ENCODE peak calls at places on chromosomes 2 and 18, in five cellular contexts. S is HepG2, J is A549, T is GM12878, U is H1. X is an unnamed sample.

GRCh38 chr2:236813806-236814205 is 244.2 kb downstream of the ACKR3 start:
- DNase-seq in T (no peak), J (no peak), U (no peak), S (no peak), X (no peak)

GRCh38 chr2:173991857-173992588 is 26.9 kb upstream of the SP3 start:
- DNase-seq in T (no peak), S (no peak), J (no peak), U (no peak), X (no peak)

GRCh38 chr2:20421988-20422678 is 24.7 kb upstream of the RHOB start:
- DNase-seq in T (no peak), J (no peak), U (no peak), S (no peak), X (no peak)

GRCh38 chr2:226030369-226031077 is 631.0 kb downstream of the NYAP2 start:
- DNase-seq in T (no peak), S (peak), U (no peak), J (no peak), X (no peak)

GRCh38 chr2:126635281-126635680 is 20.7 kb upstream of the GYPC start:
- DNase-seq in U (peak), S (no peak), J (no peak), T (no peak), X (no peak)

GRCh38 chr2:195364015-195364965 is 292.7 kb upstream of the SLC39A10 start:
- DNase-seq in S (no peak), T (no peak), U (no peak), J (peak), X (no peak)

GRCh38 chr2:71558300-71559051 is 105.1 kb downstream of the DYSF start:
- DNase-seq in U (no peak), T (no peak), J (peak), S (no peak), X (no peak)

GRCh38 chr2:226705133-226705886 is 94.3 kb downstream of the IRS1 start:
- DNase-seq in S (no peak), J (no peak), U (no peak), T (no peak), X (no peak)

GRCh38 chr2:18924905-18925691 is 335.7 kb upstream of the NT5C1B start:
- DNase-seq in S (no peak), J (no peak), T (no peak), U (no peak), X (no peak)

GRCh38 chr2:3523551-3524041 is 4.3 kb upstream of the ADI1 start:
- DNase-seq in S (peak), J (no peak), T (no peak), U (no peak), X (no peak)

GRCh38 chr2:27495840-27496356 is 741 bp upstream of the GCKR start:
- DNase-seq in S (peak), T (no peak), J (no peak), U (no peak), X (no peak)

GRCh38 chr2:37201766-37202165 is 5.5 kb downstream of the CEBPZOS start:
- DNase-seq in U (no peak), T (no peak), S (no peak), J (no peak), X (peak)

GRCh38 chr18:56413862-56414261 is 224.5 kb downstream of the TXNL1 start:
- DNase-seq in T (no peak), J (no peak), S (no peak), U (no peak), X (no peak)

DNA sequence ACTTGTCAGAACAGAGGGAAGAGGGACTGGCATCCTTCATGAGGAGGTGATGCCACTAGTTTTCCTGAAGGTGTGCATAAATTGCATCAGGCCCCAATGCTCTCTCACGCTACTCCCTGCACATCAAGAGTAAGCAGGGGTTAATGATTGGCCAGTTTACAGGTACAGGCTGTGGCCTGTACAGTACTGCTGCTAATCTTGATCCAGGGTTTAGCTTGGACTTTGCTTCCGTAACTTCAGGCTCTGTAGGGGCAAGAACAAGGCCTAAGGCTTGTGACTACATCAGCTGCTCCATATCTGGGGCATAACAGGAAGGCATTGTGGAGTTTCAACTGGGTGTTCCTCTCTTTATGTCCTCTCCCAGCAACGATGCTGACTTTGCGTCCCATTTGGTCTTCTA is 96.8 kb upstream of the FZD7 start:
- DNase-seq in U (no peak), T (no peak), J (no peak), S (peak), X (no peak)
- TF ChIP-seq KDM1A in U (no peak), T (no peak), J (no peak), S (no peak), X (no peak)

DNA sequence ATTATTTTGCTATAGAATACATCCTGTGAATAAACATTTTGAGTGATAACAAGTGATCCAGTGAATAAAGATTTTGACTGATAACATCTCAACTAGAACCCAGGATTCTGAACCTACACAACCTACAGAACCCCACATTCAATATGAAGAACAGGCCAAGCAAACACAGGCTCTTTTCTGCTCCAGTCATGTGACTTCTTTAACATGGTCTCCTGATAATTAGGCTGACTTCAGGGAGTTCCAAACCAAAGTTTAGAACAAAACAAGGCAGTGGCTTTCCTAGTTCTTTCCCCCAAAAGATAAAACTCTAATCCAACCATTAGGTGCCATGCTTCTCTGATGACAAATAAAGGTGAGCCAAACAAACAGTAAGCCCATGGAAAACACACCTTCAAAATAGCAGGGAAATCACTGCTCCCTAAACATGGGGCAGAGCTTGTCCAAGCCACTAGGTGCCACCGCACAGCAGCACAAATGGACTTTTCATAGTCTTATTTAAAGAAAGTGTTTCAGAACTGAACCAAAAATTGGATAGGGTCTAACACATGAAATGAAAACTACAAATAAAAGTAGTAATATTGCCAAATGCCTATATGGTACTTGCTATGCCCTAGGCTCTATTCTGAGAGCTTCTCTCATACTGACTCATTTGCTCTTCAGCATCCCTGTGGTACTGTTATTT is 95.3 kb downstream of the EVA1A start:
- DNase-seq in S (peak), T (no peak), U (no peak), J (peak), X (no peak)
- TF ChIP-seq KDM1A in S (no peak), T (no peak), U (no peak), J (no peak), X (no peak)

DNA sequence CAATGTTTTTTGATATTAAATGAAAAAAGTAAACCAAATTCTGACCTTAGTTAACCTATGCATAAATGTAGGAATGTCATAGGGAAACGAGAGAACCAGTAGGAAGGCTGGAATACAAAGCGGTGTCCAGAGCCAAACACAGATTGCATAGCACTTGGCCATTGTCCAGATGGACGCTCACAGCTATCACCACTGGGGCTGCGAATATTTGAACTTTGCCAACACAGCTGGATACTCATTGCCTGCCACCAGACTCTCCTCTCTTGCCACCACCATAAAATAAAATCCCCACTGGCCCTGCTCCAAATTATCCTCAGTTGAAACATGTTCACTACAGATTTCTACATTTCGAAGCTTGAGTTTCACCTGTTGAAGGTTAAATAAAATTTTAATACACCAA is 159.3 kb upstream of the GULP1 start:
- DNase-seq in J (no peak), U (no peak), T (no peak), S (no peak), X (no peak)
- TF ChIP-seq KDM1A in J (no peak), U (no peak), T (no peak), S (no peak), X (no peak)

DNA sequence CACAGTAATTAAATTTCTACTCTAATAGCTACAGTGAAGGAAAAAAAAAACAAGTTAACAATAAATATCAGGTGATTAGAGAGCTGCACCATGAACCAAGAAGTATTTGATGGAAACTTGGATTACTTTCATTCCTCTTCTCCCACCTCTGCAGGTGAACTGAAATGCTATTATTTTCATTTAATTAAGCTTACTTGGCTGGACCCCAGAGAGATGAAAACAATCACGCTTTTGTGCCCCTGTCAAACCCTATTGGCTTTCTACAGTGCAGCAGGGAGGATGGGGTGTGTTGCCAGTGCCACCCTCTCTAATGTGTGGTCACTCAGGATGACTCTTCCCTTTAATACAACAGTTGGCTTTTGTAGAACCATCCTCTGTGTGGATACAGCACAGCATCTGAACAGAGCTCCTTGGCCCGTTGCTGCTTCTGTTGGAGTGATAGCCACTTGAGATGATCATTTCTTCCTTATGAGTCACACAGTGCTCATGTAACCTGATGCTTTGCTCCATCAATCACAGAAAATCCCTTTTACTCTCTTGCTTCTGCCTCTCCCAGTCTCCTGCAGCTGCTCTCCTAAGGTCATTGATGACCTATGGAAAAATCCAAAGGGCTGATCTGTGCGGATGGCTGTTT is 5.5 kb upstream of the ARL4C start:
- DNase-seq in T (no peak), S (no peak), U (no peak), J (peak), X (no peak)
- TF ChIP-seq KDM1A in T (no peak), S (no peak), U (no peak), J (no peak), X (no peak)